ENCODE peak calls at places on chromosome 10, in seven cellular contexts. R, F, J, M, D, E and S are unnamed samples.

GRCh38 chr10:92662852-92663251 is 26.9 kb upstream of the HHEX start:
- DNase-seq in J (no peak), E (no peak), D (no peak), M (peak), R (no peak), F (no peak), S (no peak)

GRCh38 chr10:46223064-46223480 is 63.7 kb upstream of the ANTXRL start:
- DNase-seq in J (no peak), M (no peak), F (no peak), D (no peak), E (no peak), R (peak), S (peak)

GRCh38 chr10:112735041-112735690 is 214.9 kb upstream of the TCF7L2 start:
- DNase-seq in M (no peak), R (no peak), E (no peak), J (no peak), D (no peak), F (no peak), S (no peak)

GRCh38 chr10:44180321-44181154 is 204.4 kb downstream of the CXCL12 start:
- DNase-seq in D (no peak), F (no peak), J (peak), M (peak), R (no peak), E (no peak), S (no peak)

GRCh38 chr10:91251430-91252056 is 31.1 kb downstream of the PCGF5 start:
- DNase-seq in D (no peak), R (no peak), E (no peak), M (peak), F (peak), J (peak), S (peak)

GRCh38 chr10:43203491-43204393 is 63.1 kb downstream of the RASGEF1A start:
- DNase-seq in F (no peak), M (peak), R (no peak), J (no peak), D (no peak), E (peak), S (peak)

GRCh38 chr10:44437837-44438752 is 53.2 kb upstream of the CXCL12 start:
- DNase-seq in F (peak), M (no peak), E (no peak), J (no peak), D (peak), R (no peak), S (peak)

GRCh38 chr10:86265236-86265876 is 101.2 kb downstream of the GRID1 start:
- DNase-seq in F (no peak), D (no peak), J (no peak), R (peak), E (no peak), M (no peak), S (peak)

GRCh38 chr10:14584643-14585042 is 190.1 kb downstream of the FAM107B start:
- DNase-seq in D (no peak), F (no peak), E (no peak), J (no peak), M (no peak), R (no peak), S (no peak)

DNA sequence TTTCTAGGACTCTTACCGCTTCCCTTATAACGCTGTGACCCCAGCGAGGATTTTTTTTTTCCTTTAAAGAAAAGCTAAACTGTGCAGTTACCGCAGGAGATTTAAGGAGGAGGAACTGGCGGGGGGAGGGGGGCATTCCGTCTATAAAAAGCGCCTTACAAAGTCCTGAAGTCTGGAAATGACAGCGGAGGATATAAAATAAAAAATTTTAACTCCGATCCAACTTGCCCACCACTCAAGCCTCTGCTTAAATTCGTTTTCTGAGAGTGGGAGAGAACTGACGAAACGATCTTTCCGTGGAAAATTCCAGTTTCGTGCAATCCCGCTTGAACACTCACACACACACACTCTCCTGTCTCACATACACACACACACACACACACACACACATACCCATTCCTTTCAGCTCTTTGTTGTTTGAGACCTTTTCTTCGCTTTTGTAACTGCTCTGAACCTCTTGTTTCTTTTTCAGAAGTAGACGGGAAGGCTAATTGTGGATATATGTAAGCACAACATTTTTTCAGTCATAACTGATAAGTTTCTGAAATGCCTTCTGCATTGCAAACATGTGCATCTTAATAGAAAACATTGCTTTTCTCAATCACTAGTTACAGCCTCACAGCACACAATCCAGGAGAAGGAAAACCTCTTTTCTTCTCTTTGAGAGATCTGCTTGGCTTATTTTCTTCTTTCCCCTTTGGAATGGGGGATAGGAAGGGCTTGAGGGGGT is 748 bp downstream of the HPSE2 start:
- DNase-seq in F (no peak), J (peak), E (no peak), M (peak), D (no peak), R (no peak), S (peak)
- H3K4me3 ChIP-seq in F (peak), J (peak), E (peak), M (no peak), D (peak), R (peak), S (peak)

DNA sequence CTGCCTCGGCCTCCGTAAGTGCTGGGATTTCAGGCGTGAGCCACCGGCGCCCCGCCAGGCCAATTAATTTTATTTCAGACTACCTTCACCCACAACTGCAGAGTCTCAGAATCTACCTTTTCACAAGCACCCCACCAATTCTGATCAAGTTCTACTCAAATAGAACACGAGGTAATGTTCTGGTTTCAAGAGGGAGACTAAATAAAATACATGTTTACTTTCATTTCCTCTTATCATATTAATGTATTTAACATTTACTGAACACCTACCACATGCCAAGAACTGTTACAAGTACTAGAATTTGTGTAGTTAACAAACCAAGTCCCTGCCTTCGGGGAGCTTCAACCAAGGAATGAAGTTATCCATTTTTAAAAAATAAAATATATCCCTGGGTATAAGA is 25.5 kb upstream of the RGS10 start:
- DNase-seq in F (no peak), M (no peak), E (no peak), J (no peak), D (no peak), R (no peak), S (no peak)
- H3K4me3 ChIP-seq in F (no peak), M (no peak), E (no peak), J (no peak), D (no peak), R (no peak), S (no peak)

DNA sequence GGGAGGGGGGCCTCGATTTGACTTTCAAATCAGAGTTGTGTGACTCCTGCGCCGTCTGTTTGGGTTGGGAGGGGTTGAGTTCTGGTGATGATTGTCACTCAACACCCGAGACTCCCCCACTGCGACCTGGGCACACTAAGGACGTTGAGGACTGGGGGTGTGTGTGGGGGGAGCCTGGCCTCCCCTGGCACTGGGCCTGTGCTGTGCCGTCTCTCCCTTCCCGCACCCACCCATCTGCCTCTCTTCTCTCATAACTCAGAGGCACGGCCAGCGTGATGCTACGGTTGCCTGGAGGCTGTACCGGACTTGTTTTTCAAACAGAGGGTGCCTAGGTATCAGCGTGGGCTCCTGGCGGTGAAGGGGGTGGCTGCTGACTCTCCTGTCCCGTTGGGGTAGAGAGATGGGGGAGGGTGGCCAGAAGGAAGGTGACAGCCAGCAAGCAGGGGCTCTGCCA is 56.7 kb upstream of the PFKFB3 start:
- DNase-seq in D (no peak), E (no peak), J (no peak), M (no peak), F (no peak), R (no peak), S (no peak)
- H3K4me3 ChIP-seq in D (peak), E (peak), J (peak), M (no peak), F (peak), R (peak), S (peak)

GRCh38 chr10:19998482-19998881 is 182.2 kb downstream of the PLXDC2 start:
- DNase-seq in M (peak), E (no peak), J (no peak), F (no peak), R (no peak), D (no peak), S (no peak)
- H3K4me3 ChIP-seq in M (no peak), E (no peak), J (no peak), F (no peak), R (no peak), D (no peak), S (no peak)

GRCh38 chr10:100741386-100742066 is 3.9 kb upstream of the PAX2 start:
- DNase-seq in R (no peak), F (no peak), E (no peak), J (no peak), D (no peak), M (peak), S (peak)

GRCh38 chr10:100743626-100744135 is 1.7 kb upstream of the PAX2 start:
- DNase-seq in F (peak), R (no peak), E (no peak), D (no peak), J (peak), M (peak), S (peak)

GRCh38 chr10:100740476-100741341 is 4.7 kb upstream of the PAX2 start:
- DNase-seq in J (no peak), E (no peak), F (no peak), D (no peak), M (peak), R (no peak), S (peak)

GRCh38 chr10:100742936-100743335 is 2.4 kb upstream of the PAX2 start:
- DNase-seq in F (no peak), J (no peak), E (no peak), R (no peak), M (no peak), D (no peak), S (peak)

DNA sequence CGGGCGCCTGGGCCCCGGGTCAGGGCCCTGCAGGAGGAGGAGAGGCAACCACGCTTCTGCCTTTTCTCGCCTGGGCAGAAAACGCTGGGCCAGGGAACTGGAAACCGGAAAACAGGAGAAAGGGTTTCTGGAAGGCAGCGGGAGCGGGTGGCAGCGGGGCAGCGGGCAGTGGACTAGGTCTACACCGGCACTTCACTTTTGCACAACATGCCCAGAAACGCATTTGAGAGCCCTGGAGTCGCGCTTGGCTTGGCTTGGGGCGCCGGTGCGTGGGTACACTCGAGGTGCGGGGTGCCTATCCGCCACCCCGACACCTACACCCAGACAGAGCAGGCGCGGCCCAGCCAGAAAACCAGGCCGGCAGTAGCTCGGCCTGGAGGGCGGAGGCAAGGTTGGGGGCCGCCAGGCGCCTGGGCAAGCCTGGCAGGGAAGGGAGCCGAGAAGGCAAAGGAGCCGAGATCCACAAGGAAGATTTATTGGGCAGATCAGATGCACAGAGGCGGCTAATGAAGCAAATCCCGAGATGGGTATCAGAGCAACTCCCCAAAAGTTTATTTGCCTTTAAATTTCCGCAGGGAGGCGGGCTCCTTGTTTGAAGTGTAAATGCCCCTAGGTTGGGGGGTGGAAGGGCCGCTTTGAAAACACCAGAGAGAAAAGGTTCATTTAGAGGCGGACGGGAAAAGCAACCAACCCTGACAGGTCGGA is 3.2 kb upstream of the PAX2 start:
- DNase-seq in R (no peak), J (no peak), F (no peak), D (no peak), E (no peak), M (peak), S (peak)
- H3K4me3 ChIP-seq in R (peak), J (no peak), F (no peak), D (no peak), E (no peak), M (no peak), S (peak)

GRCh38 chr10:62266611-62267010 is 2.0 kb downstream of the RTKN2 start:
- DNase-seq in F (no peak), R (no peak), M (no peak), J (peak), E (no peak), D (no peak), S (no peak)
- H3K4me3 ChIP-seq in F (no peak), R (no peak), M (no peak), J (no peak), E (no peak), D (no peak), S (peak)

GRCh38 chr10:89296227-89296648 is 5.6 kb upstream of the IFIT2 start:
- DNase-seq in D (no peak), R (no peak), F (no peak), J (peak), E (no peak), M (no peak), S (no peak)
- H3K4me3 ChIP-seq in D (no peak), R (no peak), F (no peak), J (no peak), E (no peak), M (no peak), S (no peak)